ENCODE peak calls at places on chromosomes 2 and 18, in nine cellular contexts. K, S, H, Y, Q, V, D, F and B are unnamed samples.

GRCh38 chr2:16223071-16223470 is 282.7 kb downstream of the MYCN start:
- DNase-seq in K (no peak), S (no peak), H (no peak), Y (no peak), Q (no peak), V (no peak), D (no peak), F (no peak), B (no peak)

GRCh38 chr2:176553685-176554106 is 284.5 kb downstream of the MTX2 start:
- DNase-seq in K (peak), S (peak), H (peak), Y (peak), Q (peak), V (peak), D (peak), F (peak), B (peak)

GRCh38 chr2:46067501-46068292 is 229.5 kb upstream of the EPAS1 start:
- DNase-seq in K (peak), S (peak), H (peak), Y (peak), Q (no peak), V (no peak), D (peak), F (no peak), B (no peak)

GRCh38 chr2:74525717-74526648 is at the start of gene DQX1:
- DNase-seq in K (no peak), S (peak), H (no peak), Y (peak), Q (no peak), V (peak), D (peak), F (peak), B (no peak)

GRCh38 chr2:39408351-39409136 is 28.5 kb downstream of the MAP4K3 start:
- DNase-seq in K (peak), S (no peak), H (no peak), Y (no peak), Q (no peak), V (no peak), D (no peak), F (no peak), B (no peak)

GRCh38 chr18:47749195-47749973 is 181.1 kb downstream of the SMAD2 start:
- DNase-seq in K (peak), S (peak), H (peak), Y (peak), Q (peak), V (peak), D (peak), F (peak), B (peak)

GRCh38 chr18:31657823-31658669 is 26.3 kb downstream of the B4GALT6 start:
- DNase-seq in K (no peak), S (no peak), H (peak), Y (peak), Q (no peak), V (no peak), D (no peak), F (no peak), B (no peak)

GRCh38 chr2:233992481-233993217 is 57.9 kb upstream of the SPP2 start:
- DNase-seq in K (no peak), S (no peak), H (no peak), Y (no peak), Q (no peak), V (no peak), D (no peak), F (no peak), B (no peak)

GRCh38 chr2:38602136-38602731 is 494 bp downstream of the HNRNPLL start:
- DNase-seq in K (no peak), S (peak), H (no peak), Y (no peak), Q (peak), V (peak), D (no peak), F (peak), B (peak)

GRCh38 chr2:142502402-142502801 is 371.6 kb upstream of the LRP1B start:
- DNase-seq in K (no peak), S (no peak), H (no peak), Y (no peak), Q (no peak), V (peak), D (no peak), F (no peak), B (no peak)

GRCh38 chr2:96506907-96507240 is 1.7 kb upstream of the NEURL3 start:
- DNase-seq in K (no peak), S (no peak), H (no peak), Y (no peak), Q (no peak), V (no peak), D (no peak), F (no peak), B (no peak)

GRCh38 chr2:119290859-119291587 is 67.4 kb downstream of the STEAP3 start:
- DNase-seq in K (no peak), S (peak), H (peak), Y (peak), Q (peak), V (peak), D (peak), F (no peak), B (peak)

GRCh38 chr18:8553611-8553924 is 55.7 kb upstream of the RAB12 start:
- DNase-seq in K (no peak), S (no peak), H (no peak), Y (no peak), Q (no peak), V (no peak), D (no peak), F (no peak), B (no peak)

GRCh38 chr18:394997-395383 is 105.5 kb downstream of the COLEC12 start:
- DNase-seq in K (peak), S (no peak), H (peak), Y (peak), Q (no peak), V (no peak), D (peak), F (no peak), B (no peak)

GRCh38 chr18:3493501-3494244 is 43.7 kb downstream of the TGIF1 start:
- DNase-seq in K (no peak), S (no peak), H (no peak), Y (no peak), Q (no peak), V (no peak), D (no peak), F (no peak), B (no peak)

GRCh38 chr2:64750817-64751285 is 97.1 kb upstream of the SERTAD2 start:
- DNase-seq in K (peak), S (peak), H (peak), Y (peak), Q (peak), V (peak), D (peak), F (peak), B (peak)

GRCh38 chr2:233419626-233420431 is 65.5 kb downstream of the DGKD start:
- DNase-seq in K (no peak), S (no peak), H (no peak), Y (no peak), Q (no peak), V (no peak), D (peak), F (peak), B (no peak)

GRCh38 chr2:111118455-111119003 is 2.2 kb upstream of the BCL2L11 start:
- DNase-seq in K (no peak), S (no peak), H (no peak), Y (no peak), Q (peak), V (no peak), D (no peak), F (peak), B (peak)

GRCh38 chr2:6845312-6845711 is 20.4 kb downstream of the CMPK2 start:
- DNase-seq in K (no peak), S (no peak), H (peak), Y (no peak), Q (no peak), V (no peak), D (peak), F (no peak), B (no peak)

GRCh38 chr2:105248316-105249070 is 7.0 kb downstream of the GPR45 start:
- DNase-seq in K (no peak), S (no peak), H (no peak), Y (peak), Q (no peak), V (no peak), D (no peak), F (no peak), B (peak)

GRCh38 chr2:188835821-188836220 is 138.4 kb upstream of the COL3A1 start:
- DNase-seq in K (no peak), S (no peak), H (no peak), Y (no peak), Q (no peak), V (no peak), D (no peak), F (no peak), B (no peak)

GRCh38 chr2:188833331-188833730 is 140.8 kb upstream of the COL3A1 start:
- DNase-seq in K (no peak), S (no peak), H (no peak), Y (no peak), Q (no peak), V (no peak), D (no peak), F (no peak), B (no peak)

GRCh38 chr2:188833799-188834198 is 140.4 kb upstream of the COL3A1 start:
- DNase-seq in K (no peak), S (no peak), H (no peak), Y (no peak), Q (no peak), V (no peak), D (no peak), F (no peak), B (no peak)
- TF ChIP-seq CTCF in K (no peak), S (no peak), H (no peak), Y (no peak), Q (no peak), V (no peak), D (no peak), F (no peak), B (no peak)

GRCh38 chr18:58570360-58571064 is 58.4 kb downstream of the ALPK2 start:
- DNase-seq in K (no peak), S (no peak), H (peak), Y (peak), Q (no peak), V (no peak), D (no peak), F (no peak), B (no peak)
- TF ChIP-seq CTCF in K (no peak), S (no peak), H (no peak), Y (no peak), Q (no peak), V (no peak), D (no peak), F (no peak), B (no peak)

GRCh38 chr2:71672011-71672639 is 218.8 kb downstream of the DYSF start:
- DNase-seq in K (no peak), S (no peak), H (no peak), Y (no peak), Q (no peak), V (peak), D (no peak), F (peak), B (peak)
- TF ChIP-seq CTCF in K (no peak), S (no peak), H (peak), Y (no peak), Q (no peak), V (peak), D (peak), F (no peak), B (peak)

GRCh38 chr18:77547757-77548156 is 298.1 kb downstream of the GALR1 start:
- DNase-seq in K (no peak), S (no peak), H (no peak), Y (no peak), Q (peak), V (no peak), D (no peak), F (no peak), B (no peak)
- TF ChIP-seq CTCF in K (no peak), S (no peak), H (no peak), Y (no peak), Q (no peak), V (no peak), D (no peak), F (no peak), B (no peak)